ENCODE peak calls at places on chromosome 11, in six cellular contexts. One of them, this sample, is unnamed.

GRCh38 chr11:59802639-59803176 is 7.9 kb downstream of the MRPL16 start:
- DNase-seq in mesenchymal stem cell: peak
- DNase-seq in IMR-90: peak
- DNase-seq in neuronal stem cell: peak
- DNase-seq in mesendoderm: peak
- DNase-seq in H1: no peak
- DNase-seq in this sample: peak

GRCh38 chr11:105923814-105924213 is 98.2 kb downstream of the MSANTD4 start:
- DNase-seq in mesenchymal stem cell: no peak
- DNase-seq in IMR-90: peak
- DNase-seq in neuronal stem cell: no peak
- DNase-seq in mesendoderm: no peak
- DNase-seq in H1: no peak
- DNase-seq in this sample: no peak

GRCh38 chr11:2396471-2396870 is 4.1 kb upstream of the TSSC4 start:
- DNase-seq in mesenchymal stem cell: no peak
- DNase-seq in IMR-90: no peak
- DNase-seq in neuronal stem cell: no peak
- DNase-seq in mesendoderm: no peak
- DNase-seq in H1: no peak
- DNase-seq in this sample: no peak

GRCh38 chr11:96234866-96235441 is 108.0 kb downstream of the MAML2 start:
- DNase-seq in mesenchymal stem cell: peak
- DNase-seq in IMR-90: no peak
- DNase-seq in neuronal stem cell: no peak
- DNase-seq in mesendoderm: no peak
- DNase-seq in H1: no peak
- DNase-seq in this sample: no peak

GRCh38 chr11:86594746-86595145 is 77.7 kb downstream of the ME3 start:
- DNase-seq in mesenchymal stem cell: no peak
- DNase-seq in IMR-90: peak
- DNase-seq in neuronal stem cell: no peak
- DNase-seq in mesendoderm: peak
- DNase-seq in H1: no peak
- DNase-seq in this sample: no peak

GRCh38 chr11:15667127-15667725 is 552.5 kb downstream of the INSC start:
- DNase-seq in mesenchymal stem cell: peak
- DNase-seq in IMR-90: peak
- DNase-seq in neuronal stem cell: no peak
- DNase-seq in mesendoderm: no peak
- DNase-seq in H1: no peak
- DNase-seq in this sample: no peak

GRCh38 chr11:96306600-96306932 is 36.4 kb downstream of the MAML2 start:
- DNase-seq in mesenchymal stem cell: no peak
- DNase-seq in IMR-90: no peak
- DNase-seq in neuronal stem cell: no peak
- DNase-seq in mesendoderm: peak
- DNase-seq in H1: no peak
- DNase-seq in this sample: no peak

GRCh38 chr11:17515443-17516176 is 28.6 kb downstream of the USH1C start:
- DNase-seq in mesenchymal stem cell: no peak
- DNase-seq in IMR-90: no peak
- DNase-seq in neuronal stem cell: no peak
- DNase-seq in mesendoderm: no peak
- DNase-seq in H1: no peak
- DNase-seq in this sample: no peak

GRCh38 chr11:12457030-12457600 is 79.7 kb downstream of the PARVA start:
- DNase-seq in mesenchymal stem cell: peak
- DNase-seq in IMR-90: peak
- DNase-seq in neuronal stem cell: no peak
- DNase-seq in mesendoderm: no peak
- DNase-seq in H1: no peak
- DNase-seq in this sample: no peak

GRCh38 chr11:18063131-18063530 is 17.1 kb upstream of the TPH1 start:
- DNase-seq in mesenchymal stem cell: peak
- DNase-seq in IMR-90: no peak
- DNase-seq in neuronal stem cell: no peak
- DNase-seq in mesendoderm: no peak
- DNase-seq in H1: no peak
- DNase-seq in this sample: no peak

GRCh38 chr11:3939211-3939610 is 83.7 kb downstream of the STIM1 start:
- DNase-seq in mesenchymal stem cell: peak
- DNase-seq in IMR-90: peak
- DNase-seq in neuronal stem cell: no peak
- DNase-seq in mesendoderm: no peak
- DNase-seq in H1: no peak
- DNase-seq in this sample: no peak

GRCh38 chr11:125281831-125282595 is 117.5 kb downstream of the PKNOX2 start:
- DNase-seq in mesenchymal stem cell: no peak
- DNase-seq in IMR-90: no peak
- DNase-seq in neuronal stem cell: no peak
- DNase-seq in mesendoderm: peak
- DNase-seq in H1: no peak
- DNase-seq in this sample: peak

GRCh38 chr11:103585911-103586310 is 450.5 kb upstream of the DDI1 start:
- DNase-seq in mesenchymal stem cell: no peak
- DNase-seq in IMR-90: no peak
- DNase-seq in neuronal stem cell: no peak
- DNase-seq in mesendoderm: no peak
- DNase-seq in H1: no peak
- DNase-seq in this sample: no peak

GRCh38 chr11:31492320-31492913 is 17.0 kb downstream of the IMMP1L start:
- DNase-seq in mesenchymal stem cell: no peak
- DNase-seq in IMR-90: peak
- DNase-seq in neuronal stem cell: no peak
- DNase-seq in mesendoderm: no peak
- DNase-seq in H1: no peak
- DNase-seq in this sample: no peak

GRCh38 chr11:19467904-19468303 is 227.2 kb upstream of the E2F8 start:
- DNase-seq in mesenchymal stem cell: no peak
- DNase-seq in IMR-90: no peak
- DNase-seq in neuronal stem cell: no peak
- DNase-seq in mesendoderm: no peak
- DNase-seq in H1: no peak
- DNase-seq in this sample: no peak

GRCh38 chr11:121081320-121081719 is 19.7 kb upstream of the TECTA start:
- DNase-seq in mesenchymal stem cell: no peak
- DNase-seq in IMR-90: no peak
- DNase-seq in neuronal stem cell: no peak
- DNase-seq in mesendoderm: no peak
- DNase-seq in H1: no peak
- DNase-seq in this sample: no peak

GRCh38 chr11:15674756-15675155 is 560.0 kb downstream of the INSC start:
- DNase-seq in mesenchymal stem cell: no peak
- DNase-seq in IMR-90: no peak
- DNase-seq in neuronal stem cell: no peak
- DNase-seq in mesendoderm: no peak
- DNase-seq in H1: no peak
- DNase-seq in this sample: no peak

GRCh38 chr11:28910926-28911325 is 802.7 kb downstream of the METTL15 start:
- DNase-seq in mesenchymal stem cell: no peak
- DNase-seq in IMR-90: peak
- DNase-seq in neuronal stem cell: no peak
- DNase-seq in mesendoderm: no peak
- DNase-seq in H1: no peak
- DNase-seq in this sample: no peak

GRCh38 chr11:131478341-131478740 is 107.9 kb downstream of the NTM start:
- DNase-seq in mesenchymal stem cell: no peak
- DNase-seq in IMR-90: no peak
- DNase-seq in neuronal stem cell: no peak
- DNase-seq in mesendoderm: no peak
- DNase-seq in H1: no peak
- DNase-seq in this sample: peak

GRCh38 chr11:12102588-12103410 is 7.6 kb upstream of the MICAL2 start:
- DNase-seq in mesenchymal stem cell: no peak
- DNase-seq in IMR-90: no peak
- DNase-seq in neuronal stem cell: no peak
- DNase-seq in mesendoderm: peak
- DNase-seq in H1: no peak
- DNase-seq in this sample: peak

GRCh38 chr11:65427691-65428577 is 5.3 kb downstream of the NEAT1 start:
- DNase-seq in mesenchymal stem cell: peak
- DNase-seq in IMR-90: peak
- DNase-seq in neuronal stem cell: no peak
- DNase-seq in mesendoderm: no peak
- DNase-seq in H1: no peak
- DNase-seq in this sample: peak

DNA sequence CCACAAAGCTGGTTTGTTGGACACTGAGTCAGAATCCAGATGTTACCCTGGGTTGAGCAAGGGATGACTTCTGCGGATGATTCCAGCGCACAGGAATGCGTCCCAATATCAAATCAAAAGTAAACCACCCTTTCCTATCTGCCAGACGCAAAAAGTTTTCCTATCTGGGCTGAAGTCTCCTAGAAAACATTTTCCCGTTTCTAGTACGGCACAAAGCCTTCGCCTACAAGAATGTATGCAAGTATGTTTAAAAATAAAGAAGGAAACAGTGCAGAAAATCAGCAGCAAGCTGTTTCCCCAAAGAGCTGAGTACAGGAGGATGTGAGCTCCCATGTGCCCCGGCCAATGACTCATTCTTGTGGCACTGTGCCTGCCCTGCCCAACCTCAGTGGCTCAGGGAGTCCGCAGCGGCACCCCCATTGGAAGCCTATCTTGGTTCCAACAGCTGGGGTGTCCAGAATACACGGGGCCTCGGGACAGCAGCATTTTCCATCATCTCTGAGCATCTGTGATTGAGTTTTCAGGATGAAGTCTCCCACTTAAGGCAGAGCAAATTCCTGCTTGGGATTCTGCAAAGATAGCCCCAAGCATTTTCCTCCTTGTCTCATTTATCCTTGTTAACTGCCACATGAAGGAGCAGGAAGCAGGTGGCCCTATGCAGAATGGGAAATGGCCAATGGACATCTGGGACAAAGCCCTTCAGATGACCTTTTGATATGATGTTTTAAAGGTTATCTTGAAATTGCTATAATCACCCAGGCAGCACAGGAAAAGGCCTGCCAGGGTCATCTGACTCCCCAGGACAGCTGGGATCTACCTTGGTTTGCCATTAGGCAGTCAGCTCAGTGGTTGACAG is 17.5 kb downstream of the KCNJ5 start:
- DNase-seq in mesenchymal stem cell: peak
- DNase-seq in IMR-90: peak
- DNase-seq in neuronal stem cell: no peak
- DNase-seq in mesendoderm: no peak
- DNase-seq in H1: no peak
- DNase-seq in this sample: peak
- H3K4me3 ChIP-seq in mesenchymal stem cell: no peak
- H3K4me3 ChIP-seq in IMR-90: no peak
- H3K4me3 ChIP-seq in neuronal stem cell: no peak
- H3K4me3 ChIP-seq in mesendoderm: no peak
- H3K4me3 ChIP-seq in H1: no peak
- H3K4me3 ChIP-seq in this sample: no peak

DNA sequence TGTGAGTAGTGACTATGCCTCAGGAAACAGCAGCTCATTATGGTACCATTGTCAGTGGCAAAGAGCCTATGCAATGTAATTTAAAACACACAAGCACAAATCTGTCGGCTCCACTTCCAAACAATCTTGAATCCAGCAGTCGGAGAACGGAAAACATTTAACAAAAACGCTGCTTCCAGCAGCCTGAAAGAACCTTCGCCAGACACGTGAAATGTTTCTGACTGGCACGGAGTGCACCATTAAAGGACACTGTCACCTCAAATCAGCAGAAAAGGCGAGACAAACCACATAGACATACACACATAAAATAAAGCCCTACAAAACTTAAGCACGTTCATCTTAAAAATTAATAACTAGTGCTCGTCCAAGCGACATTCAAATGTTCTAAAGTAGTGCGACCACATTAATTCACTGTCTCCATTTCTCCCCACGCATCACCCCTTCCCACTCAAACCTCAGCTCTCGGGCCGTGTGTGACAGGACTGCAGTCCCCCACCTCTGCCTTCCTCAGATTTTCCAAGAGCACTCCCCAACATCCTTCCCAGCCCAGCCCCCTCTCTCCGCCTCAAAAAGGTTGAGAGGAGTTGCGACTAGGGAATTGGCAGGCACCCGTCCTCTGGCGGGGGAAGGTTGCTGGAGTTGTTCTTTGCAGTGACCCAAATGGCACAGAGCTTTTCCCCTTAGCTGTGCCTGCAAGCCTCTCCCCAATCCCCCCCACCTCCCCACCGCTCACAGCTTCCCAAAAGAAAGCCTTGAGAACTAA is 638 bp downstream of the RAB30 start:
- DNase-seq in mesenchymal stem cell: no peak
- DNase-seq in IMR-90: peak
- DNase-seq in neuronal stem cell: peak
- DNase-seq in mesendoderm: peak
- DNase-seq in H1: no peak
- DNase-seq in this sample: peak
- H4K8ac ChIP-seq in mesenchymal stem cell: no peak
- H4K8ac ChIP-seq in IMR-90: peak
- H4K8ac ChIP-seq in neuronal stem cell: no peak
- H4K8ac ChIP-seq in mesendoderm: no peak
- H4K8ac ChIP-seq in H1: no peak
- H4K8ac ChIP-seq in this sample: peak

DNA sequence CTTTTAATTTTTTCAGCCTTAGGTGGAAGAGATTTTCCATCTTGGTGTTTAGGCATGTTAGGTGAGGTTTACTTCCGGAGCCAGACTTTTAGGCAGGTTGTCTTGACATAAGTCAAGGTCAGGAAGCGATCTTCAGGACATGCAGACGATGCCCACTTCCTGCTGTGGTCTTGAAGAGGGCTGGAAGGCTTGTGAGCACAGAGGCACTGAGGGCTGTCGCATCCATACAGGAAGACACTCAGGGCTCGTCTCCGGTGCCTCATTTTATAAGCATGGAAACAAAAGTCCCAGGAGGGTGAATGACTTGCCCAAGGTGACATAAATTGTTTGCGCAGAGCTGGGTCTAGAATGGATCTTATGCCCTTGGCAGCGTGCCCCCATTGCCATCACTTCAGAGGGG is 30.8 kb downstream of the MARK2 start:
- DNase-seq in mesenchymal stem cell: no peak
- DNase-seq in IMR-90: no peak
- DNase-seq in neuronal stem cell: no peak
- DNase-seq in mesendoderm: no peak
- DNase-seq in H1: no peak
- DNase-seq in this sample: no peak
- H3K4me3 ChIP-seq in mesenchymal stem cell: no peak
- H3K4me3 ChIP-seq in IMR-90: no peak
- H3K4me3 ChIP-seq in neuronal stem cell: no peak
- H3K4me3 ChIP-seq in mesendoderm: no peak
- H3K4me3 ChIP-seq in H1: no peak
- H3K4me3 ChIP-seq in this sample: no peak

DNA sequence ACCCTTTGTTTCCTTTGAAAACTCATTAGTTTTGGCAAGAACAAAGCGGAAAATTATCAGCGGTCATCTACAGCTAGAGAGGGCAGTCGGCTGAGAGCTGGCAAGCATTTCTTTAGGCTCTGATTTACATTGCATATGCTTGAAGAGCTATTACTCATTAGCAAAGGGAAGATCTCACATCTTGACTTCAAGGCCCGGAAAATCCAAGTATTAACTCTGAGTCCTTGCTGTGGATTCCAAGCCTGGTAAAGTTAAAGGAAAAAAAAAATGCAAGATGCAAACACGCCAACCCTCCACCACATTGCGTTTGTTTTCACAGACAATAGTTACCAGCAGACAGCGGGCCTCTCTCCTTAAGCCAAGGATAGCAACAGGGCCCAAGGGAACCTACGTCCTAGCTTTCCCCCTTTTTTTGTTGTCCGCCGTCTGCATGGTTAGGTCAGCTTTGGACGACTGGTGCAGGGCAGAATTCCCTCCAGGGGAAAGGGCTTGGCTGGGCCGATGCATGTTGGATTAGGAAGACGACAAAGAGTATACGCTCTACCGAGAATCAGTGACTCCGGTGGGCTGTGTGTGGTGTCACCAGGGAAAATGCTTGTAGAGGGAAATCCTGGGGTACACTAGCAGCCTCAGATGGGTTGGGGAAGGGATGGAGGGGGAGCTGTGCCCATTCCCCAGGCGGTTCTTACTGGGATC is 1.7 kb downstream of the TESMIN start:
- DNase-seq in mesenchymal stem cell: peak
- DNase-seq in IMR-90: peak
- DNase-seq in neuronal stem cell: peak
- DNase-seq in mesendoderm: peak
- DNase-seq in H1: no peak
- DNase-seq in this sample: no peak
- H4K8ac ChIP-seq in mesenchymal stem cell: no peak
- H4K8ac ChIP-seq in IMR-90: no peak
- H4K8ac ChIP-seq in neuronal stem cell: no peak
- H4K8ac ChIP-seq in mesendoderm: no peak
- H4K8ac ChIP-seq in H1: peak
- H4K8ac ChIP-seq in this sample: no peak